ENCODE peak calls at places on chromosomes 6 and 20, in five cellular contexts. R, I, W, K and V are unnamed samples.
A peak's percentile ranks its signal among the peaks of the same experiment; 100 is the strongest.

GRCh38 chr6:158536891-158537798 is 22.7 kb upstream of the TMEM181 start:
- DNase-seq in R (no peak), I (peak; percentile 50), W (no peak), K (no peak), V (no peak)

GRCh38 chr6:45555981-45556771 is 178.4 kb upstream of the SUPT3H start:
- DNase-seq in R (no peak), I (no peak), W (no peak), K (no peak), V (no peak)

GRCh38 chr20:22805970-22806369 is 221.6 kb upstream of the FOXA2 start:
- DNase-seq in R (no peak), I (no peak), W (no peak), K (no peak), V (no peak)

GRCh38 chr20:62591591-62591990 is 50.7 kb upstream of the SLCO4A1 start:
- DNase-seq in R (no peak), I (no peak), W (no peak), K (no peak), V (no peak)

GRCh38 chr20:37204056-37204455 is 24.7 kb upstream of the MROH8 start:
- DNase-seq in R (no peak), I (no peak), W (no peak), K (no peak), V (no peak)

GRCh38 chr6:31586013-31586412 is at the start of gene LST1:
- DNase-seq in R (no peak), I (no peak), W (peak; percentile 47), K (no peak), V (no peak)

GRCh38 chr6:146017672-146018071 is 11.2 kb upstream of the GRM1 start:
- DNase-seq in R (no peak), I (no peak), W (no peak), K (no peak), V (no peak)

GRCh38 chr6:147131728-147132127 is 72.5 kb upstream of the STXBP5 start:
- DNase-seq in R (no peak), I (no peak), W (no peak), K (no peak), V (no peak)

GRCh38 chr20:43942213-43942590 is 27.6 kb downstream of the TOX2 start:
- DNase-seq in R (no peak), I (no peak), W (no peak), K (no peak), V (no peak)